ENCODE peak calls at places on chromosomes 4 and X, in six cellular contexts. X is transverse colon, A is tibial nerve, V is heart right ventricle, M is choroid plexus epithelial cell, N is H1. G is an unnamed sample.

GRCh38 chrX:45862801-45863200 is 662.1 kb upstream of the DIPK2B start:
- DNase-seq in V (no peak), A (no peak), X (no peak), M (no peak), N (no peak), G (no peak)

GRCh38 chr4:53694666-53695065 is 103.4 kb upstream of the LNX1 start:
- DNase-seq in V (no peak), X (no peak), N (no peak), A (no peak), M (no peak), G (no peak)

GRCh38 chrX:111352424-111352823 is 59.6 kb downstream of the DCX start:
- DNase-seq in N (no peak), A (no peak), X (peak; percentile 32), V (no peak), M (peak; percentile 15), G (peak; percentile 11)

GRCh38 chr4:38805530-38806145 is 1.0 kb upstream of the TLR1 start:
- DNase-seq in A (no peak), N (no peak), X (peak; percentile 48), V (no peak), M (peak; percentile 27), G (no peak)

GRCh38 chrX:49276671-49277519 is 7.3 kb downstream of the PPP1R3F start:
- DNase-seq in N (no peak), V (no peak), X (no peak), M (no peak), A (no peak), G (peak; percentile 16)

GRCh38 chr4:101221294-101221693 is 126.0 kb downstream of the PPP3CA start:
- DNase-seq in X (no peak), V (no peak), A (no peak), M (no peak), N (no peak), G (peak; percentile 50)

GRCh38 chr4:66229885-66230284 is 559.6 kb upstream of the EPHA5 start:
- DNase-seq in N (no peak), M (no peak), X (no peak), A (no peak), V (no peak), G (no peak)

GRCh38 chr4:76208005-76208765 is 5.4 kb downstream of the SCARB2 start:
- DNase-seq in X (peak; percentile 82), N (no peak), V (peak; percentile 68), A (peak; percentile 71), M (peak; percentile 95), G (peak; percentile 88)

DNA sequence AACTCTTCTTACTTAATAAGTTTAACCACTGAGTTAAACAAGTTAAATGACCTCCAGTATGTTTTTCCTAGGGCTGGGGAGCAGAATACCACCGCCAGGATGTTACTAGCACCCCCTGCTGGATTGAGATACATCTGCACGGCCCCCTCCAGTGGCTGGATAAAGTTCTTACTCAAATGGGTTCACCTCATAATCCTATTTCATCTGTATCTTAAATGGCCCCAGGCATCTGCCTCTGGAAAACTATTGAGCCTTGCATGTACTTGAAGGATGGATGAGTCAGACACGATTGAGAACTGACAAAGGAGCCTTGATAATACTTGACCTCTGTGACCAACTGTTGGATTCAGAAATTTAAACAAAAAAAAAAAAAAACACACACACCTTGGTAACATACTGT is 61.5 kb upstream of the MMAA start:
- DNase-seq in N (peak; percentile 69), V (peak; percentile 18), A (no peak), M (peak; percentile 88), X (peak; percentile 63), G (peak; percentile 73)
- TF ChIP-seq CTCF in N (peak; percentile 77), V (peak; percentile 89), A (peak; percentile 79), M (peak; percentile 100), X (peak; percentile 86), G (peak; percentile 100)

GRCh38 chr4:17812125-17812524 is 1.3 kb downstream of the NCAPG start:
- DNase-seq in A (no peak), X (no peak), M (no peak), V (no peak), N (no peak), G (no peak)
- H3K4me3 ChIP-seq in A (no peak overlapping the region), X (no peak overlapping the region), M (peak overlapping the region; percentile 84), V (no peak overlapping the region), N (peak overlapping the region; percentile 97), G (peak overlapping the region; percentile 79)

GRCh38 chr4:110195561-110196205 is 2.7 kb downstream of the ELOVL6 start:
- DNase-seq in M (peak; percentile 29), X (no peak), V (no peak), N (no peak), A (no peak), G (no peak)
- TF ChIP-seq CTCF in M (no peak), X (no peak), V (no peak), N (no peak), A (no peak), G (no peak)

GRCh38 chr4:140252742-140253555 is 99.0 kb upstream of the MAML3 start:
- DNase-seq in A (peak; percentile 45), V (peak; percentile 80), N (peak; percentile 87), M (peak; percentile 61), X (peak; percentile 78), G (peak; percentile 71)

GRCh38 chr4:140250989-140251552 is 97.1 kb upstream of the MAML3 start:
- DNase-seq in A (no peak), M (no peak), V (no peak), N (no peak), X (no peak), G (peak; percentile 44)

GRCh38 chr4:140251566-140251965 is 97.6 kb upstream of the MAML3 start:
- DNase-seq in X (no peak), A (no peak), V (no peak), M (no peak), N (no peak), G (no peak)

GRCh38 chr4:140253556-140254027 is 99.6 kb upstream of the MAML3 start:
- DNase-seq in A (no peak), N (no peak), M (no peak), V (no peak), X (no peak), G (no peak)

GRCh38 chr4:140252144-140252741 is 98.3 kb upstream of the MAML3 start:
- DNase-seq in N (peak; percentile 66), A (no peak), M (peak; percentile 30), V (peak; percentile 15), X (peak; percentile 46), G (peak; percentile 3)
- H3K4me3 ChIP-seq in N (peak overlapping the region; percentile 34), A (peak overlapping the region; percentile 69), M (peak overlapping the region; percentile 68), V (peak overlapping the region; percentile 71), X (peak overlapping the region; percentile 54), G (no peak overlapping the region)

DNA sequence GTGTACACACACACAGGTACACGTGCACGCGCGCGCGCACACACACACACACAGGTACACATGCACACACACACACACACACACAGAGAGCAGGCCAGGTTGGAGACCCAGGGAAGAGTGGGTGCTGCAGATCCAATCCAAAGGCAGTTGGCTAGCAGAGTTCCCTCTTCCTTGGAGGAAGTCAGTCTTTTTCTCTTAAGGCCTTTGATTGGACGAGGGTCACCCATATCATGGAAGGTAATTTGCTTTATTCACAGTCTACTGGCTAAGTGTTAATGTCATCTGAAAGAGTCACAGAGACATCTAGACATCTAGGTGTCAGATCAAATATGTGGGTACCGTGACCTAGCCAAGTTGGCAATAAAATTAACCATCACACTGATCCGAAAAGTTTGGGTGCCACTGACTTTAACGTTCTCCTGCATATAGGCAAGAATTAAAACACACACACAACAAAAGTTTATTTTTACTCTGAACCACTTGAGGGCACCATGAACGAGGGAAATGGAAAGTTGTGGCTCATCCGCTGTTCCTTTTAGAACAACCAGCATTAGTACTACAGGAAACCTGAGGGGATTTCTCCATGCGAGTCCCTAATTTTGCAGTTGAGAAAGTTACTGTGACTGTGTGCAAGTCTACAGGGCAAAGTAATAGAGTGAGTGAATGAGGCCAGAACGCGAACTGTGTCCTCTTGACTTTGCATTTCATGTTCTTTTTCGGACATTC is 66.0 kb upstream of the STOX2 start:
- DNase-seq in X (no peak), M (peak; percentile 34), N (no peak), V (no peak), A (no peak), G (no peak)
- TF ChIP-seq CTCF in X (no peak), M (peak; percentile 25), N (no peak), V (peak; percentile 29), A (peak; percentile 16), G (no peak)

GRCh38 chrX:118367338-118367737 is 21.4 kb downstream of the WDR44 start:
- DNase-seq in V (no peak), X (no peak), A (no peak), N (no peak), M (no peak), G (no peak)
- H3K4me3 ChIP-seq in V (no peak overlapping the region), X (no peak overlapping the region), A (no peak overlapping the region), N (no peak overlapping the region), M (no peak overlapping the region), G (no peak overlapping the region)

DNA sequence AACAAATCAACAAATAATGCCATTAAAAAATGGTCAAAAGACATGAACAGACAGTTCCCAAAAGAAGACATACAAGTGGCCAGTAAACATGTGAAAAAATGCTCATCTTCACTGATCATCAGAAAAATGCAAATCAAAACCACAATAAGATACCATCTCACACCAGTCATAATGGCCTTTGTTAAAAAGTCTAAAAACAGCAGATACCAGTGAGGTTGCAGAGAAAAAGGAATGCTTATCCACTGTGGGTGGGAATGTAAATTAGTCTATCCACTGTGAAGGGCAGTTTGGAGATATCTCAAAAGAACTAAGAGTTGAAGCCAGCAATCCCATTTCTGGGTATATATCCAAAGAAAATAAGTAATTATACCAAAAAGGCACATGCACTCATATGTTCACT is 668.1 kb upstream of the CPEB2 start:
- DNase-seq in X (no peak), A (no peak), M (no peak), V (no peak), N (no peak), G (no peak)
- TF ChIP-seq CTCF in X (no peak), A (no peak), M (no peak), V (no peak), N (no peak), G (no peak)